ENCODE peak calls at places on chromosomes 6 and 20, in four cellular contexts. F is GM23248, B is GM23338, A is SK-N-SH. L is an unnamed sample.

GRCh38 chr20:50762435-50763201 is 31.2 kb downstream of the PARD6B start:
- DNase-seq in F (peak; percentile 84), B (no peak), A (peak; percentile 58), L (peak; percentile 74)

GRCh38 chr20:49853640-49854039 is 41.0 kb downstream of the SLC9A8 start:
- DNase-seq in A (peak; percentile 45), F (peak; percentile 74), B (peak; percentile 72), L (peak; percentile 61)

GRCh38 chr6:80098392-80098791 is 8.1 kb upstream of the BCKDHB start:
- DNase-seq in A (no peak), B (no peak), F (no peak), L (no peak)

GRCh38 chr20:51156041-51156795 is 133.3 kb upstream of the KCNG1 start:
- DNase-seq in A (peak; percentile 77), F (peak; percentile 63), B (no peak), L (no peak)

GRCh38 chr6:52335576-52335975 is 26.4 kb upstream of the PAQR8 start:
- DNase-seq in A (no peak), B (no peak), F (no peak), L (no peak)

GRCh38 chr6:27503436-27504030 is 30.6 kb upstream of the ZNF184 start:
- DNase-seq in B (peak; percentile 81), F (peak; percentile 68), A (peak; percentile 47), L (peak; percentile 91)

GRCh38 chr6:35370799-35371493 is 28.6 kb downstream of the PPARD start:
- DNase-seq in A (no peak), F (peak; percentile 88), B (no peak), L (no peak)

GRCh38 chr6:2384518-2384917 is 139.1 kb upstream of the GMDS start:
- DNase-seq in B (no peak), F (no peak), A (no peak), L (peak; percentile 64)

GRCh38 chr6:110140650-110141049 is 38.8 kb downstream of the WASF1 start:
- DNase-seq in F (peak; percentile 80), A (no peak), B (no peak), L (peak; percentile 18)

GRCh38 chr20:23116301-23117089 is 30.4 kb upstream of the CD93 start:
- DNase-seq in F (peak; percentile 66), B (no peak), A (no peak), L (peak; percentile 24)

GRCh38 chr6:56766806-56767178 is 124.1 kb upstream of the DST start:
- DNase-seq in B (no peak), A (no peak), F (peak; percentile 76), L (peak; percentile 72)

GRCh38 chr20:25250508-25250907 is 2.6 kb downstream of the PYGB start:
- DNase-seq in F (peak; percentile 42), A (no peak), B (no peak), L (peak; percentile 48)

GRCh38 chr6:73695619-73696421 is at the start of gene CD109:
- DNase-seq in B (peak; percentile 89), A (peak; percentile 49), F (peak; percentile 92), L (peak; percentile 77)

GRCh38 chr6:149482542-149483261 is 2.1 kb downstream of the ZC3H12D start:
- DNase-seq in F (no peak), B (no peak), A (no peak), L (no peak)

GRCh38 chr6:84546427-84546914 is 217.9 kb downstream of the TBX18 start:
- DNase-seq in F (peak; percentile 80), A (peak; percentile 27), B (no peak), L (no peak)

GRCh38 chr6:130843575-130844320 is 16.5 kb downstream of the SMLR1 start:
- DNase-seq in F (peak; percentile 55), B (peak; percentile 72), A (peak; percentile 17), L (peak; percentile 53)

GRCh38 chr20:44738779-44739477 is 6.7 kb upstream of the KCNK15 start:
- DNase-seq in F (peak; percentile 85), A (peak; percentile 88), B (peak; percentile 93), L (peak; percentile 80)

GRCh38 chr20:61746147-61746646 is 319.5 kb downstream of the TAF4 start:
- DNase-seq in F (no peak), A (no peak), B (no peak), L (no peak)

GRCh38 chr20:61745397-61746146 is 320.1 kb downstream of the TAF4 start:
- DNase-seq in F (no peak), A (no peak), B (no peak), L (no peak)

GRCh38 chr20:61746781-61747180 is 318.9 kb downstream of the TAF4 start:
- DNase-seq in B (no peak), F (no peak), A (no peak), L (no peak)

GRCh38 chr20:61743606-61744005 is 322.1 kb downstream of the TAF4 start:
- DNase-seq in B (no peak), A (no peak), F (no peak), L (no peak)

GRCh38 chr20:61744691-61745396 is 320.8 kb downstream of the TAF4 start:
- DNase-seq in A (no peak), B (no peak), F (peak; percentile 43), L (no peak)
- H3K9me2 ChIP-seq in A (no peaks in the 10 kb centered on the region), B (no peaks in the 10 kb centered on the region), F (no peaks in the 10 kb centered on the region), L (no peaks in the 10 kb centered on the region)

GRCh38 chr6:139290787-139291294 is 957 bp downstream of the TXLNB start:
- DNase-seq in B (no peak), A (no peak), F (peak; percentile 70), L (no peak)

GRCh38 chr6:139297921-139298320 is 6.1 kb upstream of the TXLNB start:
- DNase-seq in B (no peak), A (no peak), F (no peak), L (no peak)

GRCh38 chr6:139291813-139292619 is at the start of gene TXLNB:
- DNase-seq in B (peak; percentile 38), A (no peak), F (peak; percentile 86), L (no peak)

GRCh38 chr6:139296927-139297326 is 5.1 kb upstream of the TXLNB start:
- DNase-seq in A (no peak), F (peak; percentile 64), B (no peak), L (peak; percentile 66)

DNA sequence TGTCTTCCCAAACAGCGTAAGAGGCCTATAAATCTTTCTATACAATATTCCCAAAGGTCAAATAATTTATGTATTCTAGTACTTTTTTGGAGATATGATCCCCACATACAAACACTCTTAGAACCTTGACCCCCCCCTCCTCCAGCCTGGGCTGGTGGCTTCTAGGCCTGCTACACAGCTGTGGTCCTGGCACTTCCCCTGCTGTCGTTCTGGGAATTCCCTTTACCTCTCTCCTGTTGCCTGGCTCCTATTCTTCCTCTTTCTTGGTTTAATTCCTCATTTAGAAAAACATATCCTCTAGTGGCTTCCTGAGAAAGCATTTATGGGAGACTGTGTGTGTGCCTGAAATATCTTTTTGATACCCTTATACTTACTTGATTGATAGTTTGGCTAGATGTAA is 4.1 kb upstream of the TXLNB start:
- DNase-seq in F (no peak), B (no peak), A (no peak), L (no peak)
- H3K9me2 ChIP-seq in F (no peaks in the 10 kb centered on the region), B (no peaks in the 10 kb centered on the region), A (no peaks in the 10 kb centered on the region), L (no peaks in the 10 kb centered on the region)

GRCh38 chr6:33209856-33210255 is 1.6 kb downstream of the RING1 start:
- DNase-seq in F (no peak), B (no peak), A (no peak), L (no peak)
- H3K9me2 ChIP-seq in F (no peaks in the 10 kb centered on the region), B (no peaks in the 10 kb centered on the region), A (no peaks in the 10 kb centered on the region), L (no peaks in the 10 kb centered on the region)

GRCh38 chr6:133359760-133360159 is 118.6 kb downstream of the EYA4 start:
- DNase-seq in B (no peak), A (no peak), F (no peak), L (no peak)
- H3K9me2 ChIP-seq in B (no peaks in the 10 kb centered on the region), A (no peaks in the 10 kb centered on the region), F (no peaks in the 10 kb centered on the region), L (no peaks in the 10 kb centered on the region)

GRCh38 chr6:157107571-157107914 is 215.8 kb downstream of the TMEM242 start:
- DNase-seq in B (no peak), F (no peak), A (no peak), L (no peak)

GRCh38 chr6:157106487-157106886 is 216.8 kb downstream of the TMEM242 start:
- DNase-seq in B (no peak), A (no peak), F (peak; percentile 84), L (peak; percentile 80)

GRCh38 chr6:157108923-157109322 is 214.4 kb downstream of the TMEM242 start:
- DNase-seq in B (no peak), A (peak; percentile 33), F (no peak), L (no peak)

GRCh38 chr6:157110620-157111019 is 212.7 kb downstream of the TMEM242 start:
- DNase-seq in F (peak; percentile 48), B (no peak), A (no peak), L (no peak)

GRCh38 chr6:157107915-157108651 is 215.2 kb downstream of the TMEM242 start:
- DNase-seq in A (peak; percentile 57), B (no peak), F (peak; percentile 97), L (peak; percentile 82)
- H3K9me2 ChIP-seq in A (no peaks in the 10 kb centered on the region), B (no peaks in the 10 kb centered on the region), F (no peaks in the 10 kb centered on the region), L (no peaks in the 10 kb centered on the region)

DNA sequence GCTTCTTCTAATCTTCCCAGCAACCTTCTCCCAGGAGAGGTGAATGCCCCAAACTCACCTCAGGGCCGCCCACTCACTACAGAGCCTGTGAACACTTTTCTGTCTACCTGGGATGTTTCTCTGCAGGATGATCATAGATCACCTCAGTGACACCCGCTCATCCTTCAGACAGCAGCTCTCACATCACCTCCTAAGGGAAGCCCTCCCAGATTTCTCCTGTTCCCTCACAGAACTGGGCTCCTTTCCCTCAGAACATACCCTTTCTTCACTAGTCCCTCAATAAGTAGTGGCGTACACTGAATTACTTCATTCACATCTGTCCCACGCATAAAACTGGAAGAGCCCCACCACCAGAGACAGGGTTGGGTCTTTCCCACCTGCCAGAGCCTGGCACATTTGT is 57.8 kb downstream of the CDK5RAP1 start:
- DNase-seq in F (no peak), A (no peak), B (no peak), L (no peak)
- H3K9me2 ChIP-seq in F (no peaks in the 10 kb centered on the region), A (no peaks in the 10 kb centered on the region), B (peaks cover 6% of the 10 kb centered on the region), L (no peaks in the 10 kb centered on the region)

L was measured in PC-3.